ENCODE peak calls at places on chromosome 13, in four cellular contexts. X is activated gamma-delta T cell treated with Interleukin-2 at 50 U/mL for 16 hours, T is NCI-H1105 treated with DMSO at 0.1 percent for 48 hours, K is dermis microvascular lymphatic vessel endothelial cell. C is an unnamed sample.

GRCh38 chr13:113020323-113021080 is 51.5 kb downstream of the MCF2L start:
- DNase-seq in X (no peak), T (no peak), K (no peak), C (no peak)

GRCh38 chr13:98312606-98313005 is 135.5 kb upstream of the RNF113B start:
- DNase-seq in X (no peak), T (no peak), K (no peak), C (no peak)

GRCh38 chr13:41500501-41500900 is 43.2 kb downstream of the RGCC start:
- DNase-seq in X (peak; percentile 20), T (no peak), K (no peak), C (no peak)

GRCh38 chr13:79775830-79776229 is 294.9 kb downstream of the NDFIP2 start:
- DNase-seq in X (no peak), T (no peak), K (peak; percentile 86), C (no peak)

GRCh38 chr13:33138441-33138840 is 122.2 kb downstream of the KL start:
- DNase-seq in X (no peak), T (no peak), K (no peak), C (no peak)

GRCh38 chr13:31731923-31732322 is 7.4 kb upstream of the RXFP2 start:
- DNase-seq in X (no peak), T (no peak), K (peak; percentile 61), C (no peak)

GRCh38 chr13:57612568-57612967 is 19.0 kb upstream of the PCDH17 start:
- DNase-seq in X (no peak), T (no peak), K (no peak), C (no peak)

GRCh38 chr13:31781064-31781463 is 41.7 kb downstream of the RXFP2 start:
- DNase-seq in X (no peak), T (peak; percentile 64), K (no peak), C (no peak)

C was measured in tibial artery.